ENCODE peak calls at places on chromosomes 13 and 19, in six cellular contexts. V is A549, S is Peyer's patch, L is BE2C, I is mesenchymal stem cell, A is adrenal gland. K is an unnamed sample.

GRCh38 chr19:54108496-54108895 is 5.8 kb downstream of the NDUFA3 start:
- DNase-seq in V (no peak), S (no peak), L (no peak), I (no peak), A (no peak), K (no peak)

GRCh38 chr13:98575009-98575866 is 1.7 kb downstream of the STK24 start:
- DNase-seq in V (no peak), S (no peak), L (no peak), I (peak; percentile 57), A (no peak), K (no peak)

GRCh38 chr19:48881741-48882657 is 9.8 kb downstream of the PPP1R15A start:
- DNase-seq in V (no peak), S (no peak), L (no peak), I (peak; percentile 71), A (no peak), K (no peak)

GRCh38 chr13:109155301-109155761 is 525.9 kb downstream of the MYO16 start:
- DNase-seq in V (no peak), S (no peak), L (no peak), I (peak; percentile 95), A (no peak), K (peak; percentile 90)

GRCh38 chr13:76286178-76286577 is 600.0 kb downstream of the KCTD12 start:
- DNase-seq in V (no peak), S (no peak), L (no peak), I (peak; percentile 38), A (no peak), K (no peak)

GRCh38 chr19:41222240-41222639 is 3.2 kb downstream of the AXL start:
- DNase-seq in V (no peak), S (no peak), L (no peak), I (no peak), A (no peak), K (no peak)

GRCh38 chr13:55893541-55893940 is 1247.2 kb upstream of the PRR20A start:
- DNase-seq in V (no peak), S (no peak), L (no peak), I (no peak), A (no peak), K (no peak)

GRCh38 chr13:110422913-110423688 is 116.0 kb downstream of the COL4A2 start:
- DNase-seq in V (no peak), S (no peak), L (no peak), I (peak; percentile 36), A (no peak), K (no peak)

GRCh38 chr13:39273953-39274352 is 235.7 kb downstream of the NHLRC3 start:
- DNase-seq in V (no peak), S (no peak), L (no peak), I (no peak), A (no peak), K (no peak)

GRCh38 chr19:34131100-34131499 is 41.2 kb upstream of the LSM14A start:
- DNase-seq in V (no peak), S (no peak), L (no peak), I (peak; percentile 10), A (no peak), K (no peak)

GRCh38 chr19:48815870-48816501 is 5.2 kb upstream of the BCAT2 start:
- DNase-seq in V (peak; percentile 71), S (no peak), L (peak; percentile 66), I (peak; percentile 33), A (peak; percentile 79), K (no peak)

GRCh38 chr13:64538711-64539110 is 2691.4 kb downstream of the PCDH9 start:
- DNase-seq in V (no peak), S (no peak), L (no peak), I (no peak), A (no peak), K (no peak)

GRCh38 chr19:28737021-28737525 is 475.9 kb downstream of the UQCRFS1 start:
- DNase-seq in V (no peak), S (no peak), L (no peak), I (peak; percentile 50), A (peak; percentile 16), K (no peak)

GRCh38 chr19:35040826-35041547 is 534 bp upstream of the HPN start:
- DNase-seq in V (no peak), S (peak; percentile 68), L (no peak), I (peak; percentile 30), A (peak; percentile 90), K (no peak)

GRCh38 chr13:113095146-113096051 is 10.2 kb upstream of the F7 start:
- DNase-seq in V (no peak), S (no peak), L (no peak), I (no peak), A (no peak), K (no peak)

GRCh38 chr13:110714798-110715394 is 1.4 kb downstream of the ING1 start:
- DNase-seq in V (no peak), S (peak; percentile 49), L (peak; percentile 58), I (no peak), A (peak; percentile 73), K (no peak)

GRCh38 chr19:1130801-1131717 is 27.3 kb downstream of the GPX4 start:
- DNase-seq in V (no peak), S (peak; percentile 76), L (no peak), I (peak; percentile 47), A (no peak), K (no peak)
- H3K4me1 ChIP-seq in V (peaks cover 29% of the 10 kb centered on the region), S (no peaks in the 10 kb centered on the region), L (no peaks in the 10 kb centered on the region), I (peaks cover 60% of the 10 kb centered on the region), A (peaks cover 66% of the 10 kb centered on the region), K (peaks cover 19% of the 10 kb centered on the region)

GRCh38 chr19:12112238-12112637 is 27.9 kb downstream of the ZNF20 start:
- DNase-seq in V (no peak), S (no peak), L (no peak), I (no peak), A (no peak), K (no peak)

GRCh38 chr19:12117203-12117970 is 22.8 kb downstream of the ZNF20 start:
- DNase-seq in V (no peak), S (no peak), L (no peak), I (no peak), A (no peak), K (no peak)

GRCh38 chr19:12111176-12111575 is 29.0 kb downstream of the ZNF20 start:
- DNase-seq in V (no peak), S (no peak), L (no peak), I (no peak), A (no peak), K (no peak)

GRCh38 chr19:12113121-12113520 is 27.0 kb downstream of the ZNF20 start:
- DNase-seq in V (no peak), S (no peak), L (no peak), I (no peak), A (no peak), K (no peak)

GRCh38 chr19:12112701-12113100 is 27.4 kb downstream of the ZNF20 start:
- DNase-seq in V (no peak), S (no peak), L (no peak), I (no peak), A (no peak), K (no peak)
- H3K9me3 ChIP-seq in V (peaks cover 4% of the 10 kb centered on the region), S (no peaks in the 10 kb centered on the region), L (no peaks in the 10 kb centered on the region), I (peaks cover 52% of the 10 kb centered on the region), A (no peaks in the 10 kb centered on the region), K (no peaks in the 10 kb centered on the region)

DNA sequence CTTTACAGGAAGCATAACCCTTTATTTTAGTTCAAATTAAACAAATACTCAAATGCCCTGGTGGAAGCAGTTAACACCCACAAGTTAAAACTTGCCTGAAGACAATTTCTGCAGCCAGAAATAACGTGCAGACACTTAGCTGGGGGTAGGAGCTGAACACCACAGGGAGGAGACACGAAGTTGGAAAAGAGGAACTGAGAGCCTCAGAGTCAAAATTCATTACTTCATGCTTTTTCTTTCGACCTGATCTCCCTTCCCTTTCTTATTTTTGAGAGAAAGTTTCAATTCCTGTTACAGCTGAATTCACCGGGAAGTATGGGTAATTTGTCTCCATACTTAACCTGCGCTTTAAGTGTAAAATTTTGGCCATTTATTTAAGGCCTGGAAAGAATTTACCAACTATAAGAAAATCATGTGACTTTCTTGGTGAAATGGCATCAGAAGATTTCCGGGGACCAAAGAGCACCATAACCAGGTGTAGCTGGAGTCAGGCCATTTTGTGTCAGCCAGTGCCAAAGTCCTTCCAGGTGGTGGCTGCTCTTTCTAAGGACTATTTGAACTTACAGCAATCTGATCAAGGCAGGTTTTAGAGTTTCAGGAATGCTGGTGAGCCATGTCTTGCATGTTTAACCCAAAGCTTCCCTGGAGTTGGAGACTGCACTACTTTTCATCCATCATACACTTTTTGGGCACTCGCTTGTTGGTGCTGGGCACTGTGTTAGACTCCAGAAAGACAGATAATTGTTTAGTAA is 46.5 kb upstream of the RCBTB2 start:
- DNase-seq in V (no peak), S (no peak), L (no peak), I (no peak), A (no peak), K (no peak)
- H3K4me1 ChIP-seq in V (no peaks in the 10 kb centered on the region), S (peaks cover 5% of the 10 kb centered on the region), L (no peaks in the 10 kb centered on the region), I (no peaks in the 10 kb centered on the region), A (no peaks in the 10 kb centered on the region), K (peaks cover 15% of the 10 kb centered on the region)

DNA sequence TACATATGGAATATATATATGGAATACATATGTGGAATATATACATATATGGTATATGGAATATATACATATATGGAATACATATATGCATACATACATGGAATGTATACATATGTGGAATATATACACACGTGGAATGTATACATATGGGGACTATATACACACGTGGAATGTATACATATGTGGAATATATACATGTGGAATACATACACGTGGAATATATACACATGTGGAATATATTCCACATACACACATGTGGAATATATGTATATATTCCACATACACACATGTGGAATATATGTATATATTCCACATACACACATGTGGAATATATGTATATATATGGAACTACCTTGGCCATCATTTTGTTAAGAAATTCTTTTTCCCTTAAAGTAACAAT is 31.1 kb downstream of the ZNF571 start:
- DNase-seq in V (no peak), S (no peak), L (no peak), I (no peak), A (no peak), K (no peak)
- H3K9me3 ChIP-seq in V (peaks cover 100% of the 10 kb centered on the region), S (peaks cover 28% of the 10 kb centered on the region), L (peaks cover 6% of the 10 kb centered on the region), I (peaks cover 19% of the 10 kb centered on the region), A (peaks cover 20% of the 10 kb centered on the region), K (peaks cover 33% of the 10 kb centered on the region)

K was measured in keratinocyte.